ENCODE peak calls at places on chromosome 10, in five cellular contexts. One of them, this sample, is unnamed.

GRCh38 chr10:102117391-102118159 is 2.6 kb downstream of the LDB1 start:
- DNase-seq in H1: no peak
- DNase-seq in pancreas: peak; percentile 91
- DNase-seq in brain microvascular endothelial cell: no peak
- DNase-seq in skeletal muscle cell: no peak
- DNase-seq in this sample: peak; percentile 94

GRCh38 chr10:33801705-33802104 is 467.2 kb upstream of the NRP1 start:
- DNase-seq in H1: no peak
- DNase-seq in pancreas: no peak
- DNase-seq in brain microvascular endothelial cell: peak; percentile 48
- DNase-seq in skeletal muscle cell: peak; percentile 21
- DNase-seq in this sample: no peak

GRCh38 chr10:88831709-88832108 is 19.9 kb downstream of the ANKRD22 start:
- DNase-seq in H1: no peak
- DNase-seq in pancreas: no peak
- DNase-seq in brain microvascular endothelial cell: no peak
- DNase-seq in skeletal muscle cell: no peak
- DNase-seq in this sample: no peak

GRCh38 chr10:132783165-132783736 is 2.7 kb downstream of the NKX6-2 start:
- DNase-seq in H1: no peak
- DNase-seq in pancreas: no peak
- DNase-seq in brain microvascular endothelial cell: no peak
- DNase-seq in skeletal muscle cell: no peak
- DNase-seq in this sample: no peak

GRCh38 chr10:131943021-131943814 is 38.5 kb downstream of the BNIP3 start:
- DNase-seq in H1: peak; percentile 29
- DNase-seq in pancreas: peak; percentile 75
- DNase-seq in brain microvascular endothelial cell: no peak
- DNase-seq in skeletal muscle cell: no peak
- DNase-seq in this sample: no peak

GRCh38 chr10:72612203-72612826 is 13.6 kb downstream of the MICU1 start:
- DNase-seq in H1: no peak
- DNase-seq in pancreas: no peak
- DNase-seq in brain microvascular endothelial cell: no peak
- DNase-seq in skeletal muscle cell: no peak
- DNase-seq in this sample: no peak

GRCh38 chr10:34709637-34710390 is 105.3 kb downstream of the PARD3 start:
- DNase-seq in H1: no peak
- DNase-seq in pancreas: no peak
- DNase-seq in brain microvascular endothelial cell: no peak
- DNase-seq in skeletal muscle cell: no peak
- DNase-seq in this sample: no peak

GRCh38 chr10:13816195-13816926 is 229.6 kb downstream of the PRPF18 start:
- DNase-seq in H1: no peak
- DNase-seq in pancreas: no peak
- DNase-seq in brain microvascular endothelial cell: peak; percentile 59
- DNase-seq in skeletal muscle cell: no peak
- DNase-seq in this sample: peak; percentile 74

GRCh38 chr10:71241114-71241898 is 28.9 kb downstream of the UNC5B start:
- DNase-seq in H1: no peak
- DNase-seq in pancreas: no peak
- DNase-seq in brain microvascular endothelial cell: peak; percentile 37
- DNase-seq in skeletal muscle cell: peak; percentile 87
- DNase-seq in this sample: peak; percentile 85

GRCh38 chr10:29257784-29258135 is 31.1 kb upstream of the LYZL1 start:
- DNase-seq in H1: no peak
- DNase-seq in pancreas: no peak
- DNase-seq in brain microvascular endothelial cell: no peak
- DNase-seq in skeletal muscle cell: no peak
- DNase-seq in this sample: no peak

GRCh38 chr10:63515002-63515763 is 6.0 kb upstream of the REEP3 start:
- DNase-seq in H1: peak; percentile 59
- DNase-seq in pancreas: no peak
- DNase-seq in brain microvascular endothelial cell: peak; percentile 80
- DNase-seq in skeletal muscle cell: no peak
- DNase-seq in this sample: no peak

GRCh38 chr10:22339761-22340361 is 5.4 kb upstream of the SPAG6 start:
- DNase-seq in H1: no peak
- DNase-seq in pancreas: no peak
- DNase-seq in brain microvascular endothelial cell: no peak
- DNase-seq in skeletal muscle cell: no peak
- DNase-seq in this sample: no peak

GRCh38 chr10:132175907-132176581 is 10.7 kb upstream of the DPYSL4 start:
- DNase-seq in H1: no peak
- DNase-seq in pancreas: peak; percentile 54
- DNase-seq in brain microvascular endothelial cell: no peak
- DNase-seq in skeletal muscle cell: no peak
- DNase-seq in this sample: peak; percentile 60

GRCh38 chr10:9069136-9069535 is 1014.6 kb downstream of the GATA3 start:
- DNase-seq in H1: no peak
- DNase-seq in pancreas: no peak
- DNase-seq in brain microvascular endothelial cell: no peak
- DNase-seq in skeletal muscle cell: no peak
- DNase-seq in this sample: no peak

GRCh38 chr10:96588060-96588554 is 1.3 kb upstream of the TM9SF3 start:
- DNase-seq in H1: no peak
- DNase-seq in pancreas: no peak
- DNase-seq in brain microvascular endothelial cell: no peak
- DNase-seq in skeletal muscle cell: no peak
- DNase-seq in this sample: no peak

GRCh38 chr10:96468845-96469244 is 44.9 kb downstream of the TLL2 start:
- DNase-seq in H1: no peak
- DNase-seq in pancreas: no peak
- DNase-seq in brain microvascular endothelial cell: no peak
- DNase-seq in skeletal muscle cell: no peak
- DNase-seq in this sample: no peak

GRCh38 chr10:5416981-5417380 is 4.6 kb downstream of the NET1 start:
- DNase-seq in H1: no peak
- DNase-seq in pancreas: no peak
- DNase-seq in brain microvascular endothelial cell: no peak
- DNase-seq in skeletal muscle cell: no peak
- DNase-seq in this sample: no peak

GRCh38 chr10:87867453-87867852 is 4.0 kb downstream of the PTEN start:
- DNase-seq in H1: no peak
- DNase-seq in pancreas: no peak
- DNase-seq in brain microvascular endothelial cell: no peak
- DNase-seq in skeletal muscle cell: no peak
- DNase-seq in this sample: no peak

GRCh38 chr10:4501306-4501705 is 324.7 kb upstream of the AKR1E2 start:
- DNase-seq in H1: no peak
- DNase-seq in pancreas: no peak
- DNase-seq in brain microvascular endothelial cell: peak; percentile 14
- DNase-seq in skeletal muscle cell: no peak
- DNase-seq in this sample: no peak

GRCh38 chr10:132587175-132587574 is 49.6 kb downstream of the INPP5A start:
- DNase-seq in H1: no peak
- DNase-seq in pancreas: no peak
- DNase-seq in brain microvascular endothelial cell: no peak
- DNase-seq in skeletal muscle cell: no peak
- DNase-seq in this sample: no peak

GRCh38 chr10:14652067-14652466 is 122.6 kb downstream of the FAM107B start:
- DNase-seq in H1: no peak
- DNase-seq in pancreas: no peak
- DNase-seq in brain microvascular endothelial cell: no peak
- DNase-seq in skeletal muscle cell: no peak
- DNase-seq in this sample: no peak

GRCh38 chr10:44362866-44363711 is 21.8 kb downstream of the CXCL12 start:
- DNase-seq in H1: no peak
- DNase-seq in pancreas: peak; percentile 42
- DNase-seq in brain microvascular endothelial cell: no peak
- DNase-seq in skeletal muscle cell: no peak
- DNase-seq in this sample: no peak

GRCh38 chr10:34526758-34527730 is 288.1 kb downstream of the PARD3 start:
- DNase-seq in H1: peak; percentile 59
- DNase-seq in pancreas: no peak
- DNase-seq in brain microvascular endothelial cell: peak; percentile 93
- DNase-seq in skeletal muscle cell: peak; percentile 91
- DNase-seq in this sample: no peak

GRCh38 chr10:80414126-80414898 is 6.0 kb downstream of the PRXL2A start:
- DNase-seq in H1: no peak
- DNase-seq in pancreas: no peak
- DNase-seq in brain microvascular endothelial cell: no peak
- DNase-seq in skeletal muscle cell: no peak
- DNase-seq in this sample: no peak

GRCh38 chr10:119817991-119818888 is 54.4 kb downstream of the MCMBP start:
- DNase-seq in H1: peak; percentile 95
- DNase-seq in pancreas: peak; percentile 70
- DNase-seq in brain microvascular endothelial cell: peak; percentile 48
- DNase-seq in skeletal muscle cell: peak; percentile 27
- DNase-seq in this sample: peak; percentile 91

GRCh38 chr10:26481914-26482550 is 43.9 kb downstream of the APBB1IP start:
- DNase-seq in H1: no peak
- DNase-seq in pancreas: no peak
- DNase-seq in brain microvascular endothelial cell: no peak
- DNase-seq in skeletal muscle cell: no peak
- DNase-seq in this sample: no peak

GRCh38 chr10:113108180-113108835 is 158.3 kb downstream of the TCF7L2 start:
- DNase-seq in H1: peak; percentile 47
- DNase-seq in pancreas: no peak
- DNase-seq in brain microvascular endothelial cell: no peak
- DNase-seq in skeletal muscle cell: no peak
- DNase-seq in this sample: no peak

GRCh38 chr10:361203-362135 is 226.2 kb downstream of the ZMYND11 start:
- DNase-seq in H1: no peak
- DNase-seq in pancreas: no peak
- DNase-seq in brain microvascular endothelial cell: no peak
- DNase-seq in skeletal muscle cell: no peak
- DNase-seq in this sample: no peak

GRCh38 chr10:11483189-11484148 is 128.0 kb downstream of the USP6NL start:
- DNase-seq in H1: no peak
- DNase-seq in pancreas: no peak
- DNase-seq in brain microvascular endothelial cell: no peak
- DNase-seq in skeletal muscle cell: no peak
- DNase-seq in this sample: no peak

GRCh38 chr10:111344804-111345203 is 268.0 kb downstream of the ADRA2A start:
- DNase-seq in H1: no peak
- DNase-seq in pancreas: no peak
- DNase-seq in brain microvascular endothelial cell: no peak
- DNase-seq in skeletal muscle cell: no peak
- DNase-seq in this sample: no peak

GRCh38 chr10:4656576-4657194 is 169.3 kb upstream of the AKR1E2 start:
- DNase-seq in H1: no peak
- DNase-seq in pancreas: no peak
- DNase-seq in brain microvascular endothelial cell: peak; percentile 54
- DNase-seq in skeletal muscle cell: no peak
- DNase-seq in this sample: peak; percentile 54

GRCh38 chr10:101778151-101778780 is 2.4 kb upstream of the FGF8 start:
- DNase-seq in H1: no peak
- DNase-seq in pancreas: no peak
- DNase-seq in brain microvascular endothelial cell: no peak
- DNase-seq in skeletal muscle cell: no peak
- DNase-seq in this sample: no peak

GRCh38 chr10:44384601-44385422 is at the start of gene CXCL12:
- DNase-seq in H1: no peak
- DNase-seq in pancreas: peak; percentile 85
- DNase-seq in brain microvascular endothelial cell: no peak
- DNase-seq in skeletal muscle cell: no peak
- DNase-seq in this sample: peak; percentile 62

GRCh38 chr10:7028809-7029166 is 382.0 kb downstream of the SFMBT2 start:
- DNase-seq in H1: no peak
- DNase-seq in pancreas: no peak
- DNase-seq in brain microvascular endothelial cell: no peak
- DNase-seq in skeletal muscle cell: no peak
- DNase-seq in this sample: no peak

GRCh38 chr10:119222531-119222930 is 15.2 kb downstream of the GRK5 start:
- DNase-seq in H1: no peak
- DNase-seq in pancreas: no peak
- DNase-seq in brain microvascular endothelial cell: no peak
- DNase-seq in skeletal muscle cell: no peak
- DNase-seq in this sample: peak; percentile 34

GRCh38 chr10:98033515-98033914 is 3.1 kb upstream of the CRTAC1 start:
- DNase-seq in H1: no peak
- DNase-seq in pancreas: no peak
- DNase-seq in brain microvascular endothelial cell: no peak
- DNase-seq in skeletal muscle cell: no peak
- DNase-seq in this sample: no peak

GRCh38 chr10:98030093-98030821 is at the start of gene CRTAC1:
- DNase-seq in H1: peak; percentile 46
- DNase-seq in pancreas: peak; percentile 79
- DNase-seq in brain microvascular endothelial cell: no peak
- DNase-seq in skeletal muscle cell: no peak
- DNase-seq in this sample: peak; percentile 90

GRCh38 chr10:98031440-98031839 is 1.0 kb upstream of the CRTAC1 start:
- DNase-seq in H1: no peak
- DNase-seq in pancreas: no peak
- DNase-seq in brain microvascular endothelial cell: no peak
- DNase-seq in skeletal muscle cell: no peak
- DNase-seq in this sample: no peak

GRCh38 chr10:98029149-98030092 is 1.0 kb downstream of the CRTAC1 start:
- DNase-seq in H1: no peak
- DNase-seq in pancreas: peak; percentile 71
- DNase-seq in brain microvascular endothelial cell: no peak
- DNase-seq in skeletal muscle cell: no peak
- DNase-seq in this sample: peak; percentile 66

GRCh38 chr10:98030991-98031431 is 590 bp upstream of the CRTAC1 start:
- DNase-seq in H1: no peak
- DNase-seq in pancreas: no peak
- DNase-seq in brain microvascular endothelial cell: no peak
- DNase-seq in skeletal muscle cell: no peak
- DNase-seq in this sample: peak; percentile 17
- H3K4me3 ChIP-seq in H1: peak overlapping the region; percentile 56
- H3K4me3 ChIP-seq in pancreas: peak overlapping the region; percentile 36
- H3K4me3 ChIP-seq in brain microvascular endothelial cell: no peak overlapping the region
- H3K4me3 ChIP-seq in skeletal muscle cell: peak overlapping the region; percentile 33
- H3K4me3 ChIP-seq in this sample: peak overlapping the region; percentile 47

GRCh38 chr10:50470798-50471582 is 152.8 kb downstream of the SGMS1 start:
- DNase-seq in H1: no peak
- DNase-seq in pancreas: no peak
- DNase-seq in brain microvascular endothelial cell: no peak
- DNase-seq in skeletal muscle cell: no peak
- DNase-seq in this sample: no peak
- H3K4me3 ChIP-seq in H1: no peak overlapping the region
- H3K4me3 ChIP-seq in pancreas: no peak overlapping the region
- H3K4me3 ChIP-seq in brain microvascular endothelial cell: no peak overlapping the region
- H3K4me3 ChIP-seq in skeletal muscle cell: no peak overlapping the region
- H3K4me3 ChIP-seq in this sample: no peak overlapping the region

GRCh38 chr10:95168694-95169093 is 25.3 kb upstream of the ACSM6 start:
- DNase-seq in H1: no peak
- DNase-seq in pancreas: no peak
- DNase-seq in brain microvascular endothelial cell: no peak
- DNase-seq in skeletal muscle cell: no peak
- DNase-seq in this sample: no peak
- H3K4me3 ChIP-seq in H1: no peak overlapping the region
- H3K4me3 ChIP-seq in pancreas: no peak overlapping the region
- H3K4me3 ChIP-seq in brain microvascular endothelial cell: no peak overlapping the region
- H3K4me3 ChIP-seq in skeletal muscle cell: no peak overlapping the region
- H3K4me3 ChIP-seq in this sample: no peak overlapping the region

DNA sequence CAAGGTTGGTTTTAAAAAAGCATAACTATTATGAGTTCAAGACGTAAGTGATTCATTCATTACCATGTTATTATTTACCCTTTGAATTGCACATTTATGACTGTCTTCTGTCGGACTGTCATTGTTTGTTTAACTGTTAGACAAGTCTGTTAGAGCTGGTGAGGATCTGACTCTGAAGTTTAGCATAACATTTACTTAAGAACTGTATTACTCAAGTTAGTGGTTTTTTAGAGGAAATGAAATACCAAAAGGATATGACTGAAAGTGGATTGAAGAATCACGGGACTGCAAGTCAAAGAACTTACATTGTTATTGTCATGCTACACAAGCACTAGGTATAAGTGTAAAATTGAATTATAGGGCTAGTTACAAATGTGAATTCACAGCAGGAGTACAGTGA is 2.2 kb downstream of the CSGALNACT2 start:
- DNase-seq in H1: no peak
- DNase-seq in pancreas: no peak
- DNase-seq in brain microvascular endothelial cell: peak; percentile 78
- DNase-seq in skeletal muscle cell: peak; percentile 72
- DNase-seq in this sample: no peak
- H3K4me3 ChIP-seq in H1: no peak overlapping the region
- H3K4me3 ChIP-seq in pancreas: no peak overlapping the region
- H3K4me3 ChIP-seq in brain microvascular endothelial cell: no peak overlapping the region
- H3K4me3 ChIP-seq in skeletal muscle cell: no peak overlapping the region
- H3K4me3 ChIP-seq in this sample: no peak overlapping the region